ENCODE peak calls at places on chromosomes 5 and 9, in nine cellular contexts. X, O, K, G, Q, V, F, W and N are unnamed samples.
A peak's percentile ranks its signal among the peaks of the same experiment; 100 is the strongest.

GRCh38 chr9:14320272-14321245 is 6.6 kb upstream of the NFIB start:
- DNase-seq in X (no peak), K (peak; percentile 32), O (no peak), W (no peak), V (peak; percentile 54), Q (peak; percentile 84), G (no peak), F (peak; percentile 71), N (no peak)

GRCh38 chr9:114460513-114461225 is 44.6 kb downstream of the WHRN start:
- DNase-seq in F (no peak), W (no peak), X (no peak), G (no peak), V (no peak), Q (no peak), K (no peak), O (no peak), N (no peak)

GRCh38 chr9:34139477-34140146 is 13.1 kb upstream of the DCAF12 start:
- DNase-seq in Q (peak; percentile 96), V (peak; percentile 85), W (peak; percentile 41), G (no peak), O (no peak), K (peak; percentile 28), F (peak; percentile 65), X (no peak), N (peak; percentile 21)

GRCh38 chr5:83848928-83849327 is 128.3 kb upstream of the HAPLN1 start:
- DNase-seq in F (no peak), G (no peak), X (no peak), W (no peak), K (no peak), V (no peak), Q (no peak), O (no peak), N (no peak)

GRCh38 chr9:98967680-98968079 is 24.0 kb downstream of the COL15A1 start:
- DNase-seq in G (no peak), W (no peak), V (no peak), K (no peak), F (no peak), O (no peak), Q (no peak), X (no peak), N (no peak)

GRCh38 chr9:93475856-93476255 is 22.5 kb upstream of the FAM120AOS start:
- DNase-seq in X (no peak), V (no peak), K (no peak), G (no peak), W (no peak), O (no peak), F (no peak), Q (no peak), N (no peak)

GRCh38 chr5:17436766-17437221 is 61.2 kb upstream of the TAF11L2 start:
- DNase-seq in F (no peak), O (no peak), G (no peak), K (no peak), Q (no peak), V (no peak), X (no peak), W (no peak), N (no peak)

GRCh38 chr5:116004248-116004647 is 28.0 kb upstream of the ARL14EPL start:
- DNase-seq in W (no peak), G (no peak), K (no peak), Q (no peak), X (no peak), V (no peak), F (no peak), O (no peak), N (no peak)

GRCh38 chr9:124390812-124391658 is 24.2 kb downstream of the PSMB7 start:
- DNase-seq in V (no peak), Q (peak; percentile 20), K (no peak), G (no peak), F (no peak), W (no peak), X (no peak), O (peak; percentile 39), N (peak; percentile 20)

GRCh38 chr5:65825388-65826328 is 100.7 kb upstream of the ERBIN start:
- DNase-seq in Q (no peak), V (no peak), K (no peak), W (no peak), G (no peak), X (no peak), F (no peak), O (no peak), N (no peak)

GRCh38 chr5:37816331-37816730 is 23.5 kb downstream of the GDNF start:
- DNase-seq in W (no peak), X (no peak), K (no peak), F (no peak), Q (no peak), V (no peak), G (no peak), O (no peak), N (no peak)

GRCh38 chr9:75950983-75951382 is 60.5 kb downstream of the PCSK5 start:
- DNase-seq in V (no peak), F (no peak), O (no peak), Q (no peak), K (no peak), X (no peak), W (no peak), G (no peak), N (no peak)

GRCh38 chr9:38048319-38048969 is 20.6 kb downstream of the SHB start:
- DNase-seq in V (no peak), W (no peak), K (no peak), O (no peak), Q (peak; percentile 62), F (no peak), G (peak; percentile 29), X (no peak), N (no peak)

GRCh38 chr5:170233358-170233892 is 640 bp downstream of the C5orf58 start:
- DNase-seq in V (no peak), F (no peak), X (no peak), Q (no peak), W (no peak), O (no peak), G (no peak), K (no peak), N (no peak)

GRCh38 chr5:80502795-80503194 is 14.9 kb downstream of the FAM151B start:
- DNase-seq in F (no peak), V (no peak), W (no peak), K (no peak), Q (no peak), X (no peak), O (no peak), G (no peak), N (no peak)

GRCh38 chr5:141051526-141051876 is 327 bp downstream of the PCDHB1 start:
- DNase-seq in F (no peak), O (no peak), X (no peak), W (no peak), Q (peak; percentile 5), K (no peak), G (no peak), V (peak; percentile 48), N (peak; percentile 56)

GRCh38 chr5:34854459-34855174 is 15.7 kb downstream of the TTC23L start:
- DNase-seq in Q (peak; percentile 76), G (no peak), F (no peak), K (no peak), W (no peak), O (peak; percentile 45), V (no peak), X (no peak), N (no peak)

GRCh38 chr5:62514510-62515119 is 64.0 kb upstream of the LRRC70 start:
- DNase-seq in O (no peak), Q (no peak), V (no peak), W (no peak), K (no peak), X (no peak), F (no peak), G (no peak), N (no peak)

GRCh38 chr5:111645303-111645838 is 111.6 kb downstream of the NREP start:
- DNase-seq in V (peak; percentile 29), K (no peak), W (no peak), Q (no peak), X (no peak), G (no peak), F (no peak), O (no peak), N (no peak)

GRCh38 chr9:3972687-3973086 is 327.2 kb downstream of the GLIS3 start:
- DNase-seq in G (no peak), F (no peak), W (no peak), X (no peak), O (no peak), V (no peak), Q (no peak), K (no peak), N (no peak)

GRCh38 chr5:139708877-139709586 is 60.9 kb downstream of the CXXC5 start:
- DNase-seq in G (peak; percentile 89), F (no peak), Q (peak; percentile 89), O (peak; percentile 84), W (no peak), K (no peak), X (no peak), V (peak; percentile 78), N (peak; percentile 88)

GRCh38 chr5:5018560-5018935 is 121.6 kb upstream of the ADAMTS16 start:
- DNase-seq in G (peak; percentile 80), Q (peak; percentile 69), W (no peak), K (no peak), O (no peak), F (no peak), V (no peak), X (no peak), N (no peak)

GRCh38 chr5:8600843-8601242 is 731.9 kb downstream of the MTRR start:
- DNase-seq in V (no peak), F (no peak), K (no peak), W (no peak), X (no peak), O (no peak), Q (peak; percentile 4), G (no peak), N (no peak)

GRCh38 chr5:111681414-111681790 is 75.6 kb downstream of the NREP start:
- DNase-seq in F (no peak), V (no peak), X (no peak), W (no peak), Q (no peak), G (no peak), O (no peak), K (no peak), N (no peak)

GRCh38 chr9:134412298-134412711 is 86.0 kb downstream of the RXRA start:
- DNase-seq in G (no peak), K (no peak), W (no peak), Q (no peak), F (no peak), X (no peak), O (no peak), V (no peak), N (peak; percentile 75)

GRCh38 chr5:67319935-67320725 is 123.5 kb upstream of the CD180 start:
- DNase-seq in X (no peak), G (no peak), Q (no peak), K (no peak), W (no peak), O (no peak), V (no peak), F (no peak), N (no peak)

GRCh38 chr9:136353088-136353487 is 10.5 kb downstream of the DNLZ start:
- DNase-seq in Q (no peak), W (no peak), G (no peak), O (no peak), V (no peak), F (no peak), K (no peak), X (no peak), N (no peak)

GRCh38 chr5:145946112-145946861 is 9.9 kb downstream of the SH3RF2 start:
- DNase-seq in G (no peak), X (no peak), Q (peak; percentile 90), F (peak; percentile 70), O (no peak), V (no peak), K (peak; percentile 41), W (peak; percentile 95), N (no peak)